ENCODE peak calls at places on chromosomes 6 and 20, in five cellular contexts. J, M, O, S and G are unnamed samples.

GRCh38 chr6:111057074-111057752 is 30.1 kb upstream of the SLC16A10 start:
- DNase-seq in J (peak), M (no peak), O (peak), S (peak), G (peak)

GRCh38 chr6:3363296-3364025 is 93.4 kb downstream of the SLC22A23 start:
- DNase-seq in J (peak), M (no peak), O (no peak), S (peak), G (no peak)

GRCh38 chr20:44961024-44961866 is 1.0 kb upstream of the TOMM34 start:
- DNase-seq in J (no peak), M (no peak), O (no peak), S (peak), G (no peak)

GRCh38 chr6:77633993-77634392 is 18.8 kb upstream of the MEI4 start:
- DNase-seq in J (no peak), M (no peak), O (no peak), S (no peak), G (no peak)

GRCh38 chr6:18062733-18063132 is 59.7 kb downstream of the NHLRC1 start:
- DNase-seq in J (no peak), M (no peak), O (no peak), S (no peak), G (no peak)

GRCh38 chr20:63178889-63179751 is 36.8 kb downstream of the YTHDF1 start:
- DNase-seq in J (peak), M (no peak), O (peak), S (no peak), G (no peak)

GRCh38 chr20:3545401-3545925 is 74.6 kb downstream of the ATRN start:
- DNase-seq in J (no peak), M (no peak), O (no peak), S (no peak), G (no peak)

GRCh38 chr6:68638225-68638900 is 3.3 kb downstream of the ADGRB3 start:
- DNase-seq in J (no peak), M (no peak), O (peak), S (peak), G (no peak)

GRCh38 chr20:35716330-35716729 is 17.1 kb downstream of the ROMO1 start:
- DNase-seq in J (no peak), M (no peak), O (no peak), S (no peak), G (no peak)

GRCh38 chr6:26057899-26058298 is 29.3 kb upstream of the HFE start:
- DNase-seq in J (no peak), M (no peak), O (no peak), S (no peak), G (no peak)

GRCh38 chr6:26054937-26055669 is 32.1 kb upstream of the HFE start:
- DNase-seq in J (peak), M (peak), O (peak), S (peak), G (peak)

GRCh38 chr6:26055670-26056582 is 31.3 kb upstream of the HFE start:
- DNase-seq in J (peak), M (peak), O (peak), S (peak), G (peak)

GRCh38 chr6:26054659-26054936 is 32.6 kb upstream of the HFE start:
- DNase-seq in J (no peak), M (no peak), O (no peak), S (no peak), G (no peak)

GRCh38 chr6:26056583-26057350 is 30.5 kb upstream of the HFE start:
- DNase-seq in J (peak), M (no peak), O (peak), S (peak), G (no peak)
- TF ChIP-seq GABPA in J (peak), M (no peak), O (no peak), S (no peak), G (peak)

GRCh38 chr20:57693002-57693582 is 16.7 kb downstream of the PMEPA1 start:
- DNase-seq in J (no peak), M (no peak), O (no peak), S (no peak), G (no peak)
- TF ChIP-seq CTCF in J (peak), M (peak), O (no peak), S (peak), G (no peak)

DNA sequence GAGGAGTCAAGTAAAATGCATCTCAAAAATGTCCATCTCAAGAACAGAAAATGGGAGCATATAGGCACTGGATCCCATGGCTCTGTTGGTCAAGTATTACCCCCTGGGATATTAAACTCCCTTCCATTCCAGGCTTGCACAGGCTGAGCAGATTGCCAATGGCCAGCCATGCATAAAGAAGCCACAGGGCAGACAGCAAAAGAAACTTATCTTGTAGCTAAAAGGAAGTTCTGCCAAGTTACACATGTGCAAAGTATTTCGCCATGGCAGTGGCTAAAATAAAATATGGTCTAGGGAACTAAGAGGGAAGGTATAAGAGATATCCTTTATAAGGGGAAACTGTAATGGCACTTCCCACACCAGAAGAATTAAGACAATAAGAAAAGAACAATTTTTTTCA is 415.6 kb upstream of the BTBD3 start:
- DNase-seq in J (no peak), M (no peak), O (no peak), S (no peak), G (peak)
- TF ChIP-seq GABPA in J (no peak), M (no peak), O (no peak), S (no peak), G (no peak)

GRCh38 chr6:49454787-49455709 is 8.0 kb downstream of the MMUT start:
- DNase-seq in J (no peak), M (no peak), O (no peak), S (no peak), G (no peak)

GRCh38 chr6:49457771-49458170 is 5.3 kb downstream of the MMUT start:
- DNase-seq in J (no peak), M (no peak), O (no peak), S (no peak), G (no peak)

DNA sequence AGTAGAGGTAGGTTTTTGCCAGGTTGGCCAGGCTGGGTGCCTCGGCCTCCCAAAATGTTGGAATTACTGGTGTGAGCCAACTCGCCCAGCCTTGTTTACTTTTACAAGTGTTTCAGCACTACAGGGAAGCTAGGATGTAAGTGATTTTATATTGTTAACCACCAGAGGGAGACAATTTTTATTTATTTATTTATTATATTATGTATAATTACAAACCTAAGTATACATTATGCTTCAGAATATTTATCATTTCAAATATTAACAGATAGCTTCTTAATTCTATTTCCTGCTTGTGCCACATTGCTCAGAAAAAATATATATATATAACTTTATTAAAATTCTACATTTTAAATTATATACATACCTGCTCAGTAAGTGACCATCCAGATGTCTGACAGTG is 9.8 kb downstream of the MMUT start:
- DNase-seq in J (no peak), M (no peak), O (no peak), S (peak), G (no peak)
- TF ChIP-seq CTCF in J (no peak), M (no peak), O (peak), S (peak), G (no peak)

GRCh38 chr6:37018152-37019064 is 13.0 kb downstream of the FGD2 start:
- DNase-seq in J (peak), M (peak), O (peak), S (peak), G (no peak)
- TF ChIP-seq GABPA in J (no peak), M (no peak), O (no peak), S (no peak), G (no peak)

DNA sequence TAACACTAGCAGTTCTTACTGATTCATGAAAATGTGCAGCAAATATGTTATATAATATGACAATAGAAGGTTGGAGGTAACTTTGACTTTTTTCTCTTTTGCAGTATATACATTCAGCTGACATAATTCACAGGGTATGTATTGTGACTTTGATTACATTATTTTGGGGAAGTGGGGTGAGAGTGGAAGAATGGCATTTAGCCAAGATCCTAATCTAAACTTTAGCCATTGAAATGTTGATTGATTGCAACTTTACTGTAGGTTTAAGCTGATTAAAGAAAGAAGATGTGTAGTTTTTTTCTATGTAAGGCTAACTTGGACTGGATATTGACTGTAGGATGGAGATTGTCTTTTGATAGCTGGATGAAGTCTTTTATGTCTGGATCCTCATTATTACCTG is 46.0 kb downstream of the MAPK14 start:
- DNase-seq in J (peak), M (no peak), O (peak), S (no peak), G (no peak)
- TF ChIP-seq CTCF in J (no peak), M (no peak), O (no peak), S (no peak), G (no peak)